ENCODE peak calls at places on chromosomes 5 and 9, in six cellular contexts. A, D, Z, X, I and L are unnamed samples.

GRCh38 chr9:97710356-97711222 is 13.4 kb upstream of the XPA start:
- DNase-seq in A (no peak), D (peak), Z (no peak), X (peak), I (peak), L (no peak)

GRCh38 chr5:60887096-60887495 is 43.0 kb upstream of the ELOVL7 start:
- DNase-seq in A (no peak), D (no peak), Z (no peak), X (no peak), I (no peak), L (no peak)

GRCh38 chr5:107699425-107699824 is 28.7 kb upstream of the EFNA5 start:
- DNase-seq in A (no peak), D (no peak), Z (no peak), X (no peak), I (no peak), L (no peak)

GRCh38 chr5:1797855-1798254 is 1.8 kb downstream of the MRPL36 start:
- DNase-seq in A (no peak), D (no peak), Z (no peak), X (no peak), I (no peak), L (no peak)

GRCh38 chr9:91060520-91061343 is 259.1 kb downstream of the SYK start:
- DNase-seq in A (no peak), D (no peak), Z (no peak), X (no peak), I (peak), L (no peak)

GRCh38 chr9:121707477-121708424 is 56.3 kb downstream of the DAB2IP start:
- DNase-seq in A (no peak), D (peak), Z (no peak), X (peak), I (no peak), L (no peak)

GRCh38 chr5:56183507-56183906 is 49.6 kb downstream of the ANKRD55 start:
- DNase-seq in A (no peak), D (no peak), Z (no peak), X (no peak), I (peak), L (no peak)

GRCh38 chr9:127980056-127980705 is 608 bp downstream of the EEIG1 start:
- DNase-seq in A (no peak), D (no peak), Z (peak), X (no peak), I (no peak), L (no peak)

GRCh38 chr5:178330791-178331404 is 98.3 kb upstream of the PHYKPL start:
- DNase-seq in A (no peak), D (no peak), Z (peak), X (no peak), I (no peak), L (no peak)